ENCODE peak calls at places on chromosomes 16 and 17, in eight cellular contexts. W, V, Z, O, B, U, L and G are unnamed samples.

GRCh38 chr17:79838541-79839274 is 532 bp downstream of the CBX4 start:
- DNase-seq in Z (peak; percentile 81), L (peak; percentile 43), B (peak; percentile 80), V (no peak), O (peak; percentile 70), U (peak; percentile 87), W (no peak), G (no peak)

GRCh38 chr17:2083613-2084128 is 28.8 kb downstream of the HIC1 start:
- DNase-seq in O (no peak), Z (no peak), W (no peak), B (no peak), L (no peak), V (no peak), U (no peak), G (no peak)

GRCh38 chr17:77478281-77478680 is 337.5 kb downstream of the SEC14L1 start:
- DNase-seq in B (no peak), V (no peak), O (no peak), W (no peak), L (no peak), U (no peak), Z (no peak), G (no peak)

GRCh38 chr16:30395155-30395991 is at the start of gene ZNF48:
- DNase-seq in U (peak; percentile 97), B (peak; percentile 95), L (peak; percentile 88), Z (peak; percentile 81), V (no peak), W (no peak), O (peak; percentile 90), G (peak; percentile 87)

GRCh38 chr17:40862985-40863733 is 3.9 kb downstream of the KRT12 start:
- DNase-seq in B (peak; percentile 8), L (no peak), Z (no peak), V (no peak), W (no peak), U (peak; percentile 65), O (no peak), G (no peak)

GRCh38 chr17:17484451-17484899 is 7.7 kb downstream of the MED9 start:
- DNase-seq in O (no peak), B (no peak), U (no peak), V (no peak), W (no peak), Z (no peak), L (no peak), G (no peak)

GRCh38 chr17:55584861-55585260 is 73.6 kb upstream of the SMIM36 start:
- DNase-seq in U (no peak), V (no peak), L (peak; percentile 10), W (no peak), O (no peak), B (no peak), Z (no peak), G (no peak)

GRCh38 chr17:81245665-81246342 is 6.7 kb downstream of the NDUFAF8 start:
- DNase-seq in O (no peak), Z (no peak), B (no peak), L (no peak), V (no peak), W (no peak), U (no peak), G (no peak)

GRCh38 chr16:19582050-19582784 is 26.7 kb downstream of the VPS35L start:
- DNase-seq in L (no peak), B (no peak), V (no peak), O (no peak), Z (no peak), U (no peak), W (no peak), G (no peak)

GRCh38 chr17:75691371-75692290 is 24.5 kb downstream of the SAP30BP start:
- DNase-seq in U (peak; percentile 26), Z (no peak), L (no peak), W (no peak), V (no peak), O (no peak), B (no peak), G (no peak)

GRCh38 chr17:53627511-53627910 is 195.2 kb upstream of the KIF2B start:
- DNase-seq in B (no peak), O (peak; percentile 59), V (no peak), U (no peak), Z (no peak), L (no peak), W (no peak), G (no peak)

GRCh38 chr17:50221500-50222480 is 20.4 kb upstream of the COL1A1 start:
- DNase-seq in B (no peak), W (peak; percentile 62), Z (no peak), L (peak; percentile 20), O (peak; percentile 93), U (no peak), V (no peak), G (no peak)

GRCh38 chr16:21638573-21638975 is 13.8 kb downstream of the IGSF6 start:
- DNase-seq in O (peak; percentile 49), V (no peak), Z (no peak), B (no peak), L (no peak), U (no peak), W (no peak), G (no peak)

GRCh38 chr16:66509576-66509975 is 40.3 kb downstream of the TK2 start:
- DNase-seq in V (no peak), L (no peak), U (no peak), B (no peak), O (no peak), W (no peak), Z (no peak), G (peak; percentile 61)
- H3K4me3 ChIP-seq in V (no peak overlapping the region), L (no peak overlapping the region), U (no peak overlapping the region), B (no peak overlapping the region), O (no peak overlapping the region), W (no peak overlapping the region), Z (no peak overlapping the region), G (no peak overlapping the region)

GRCh38 chr16:14309001-14309886 is 238.1 kb downstream of the MRTFB start:
- DNase-seq in W (no peak), Z (peak; percentile 63), L (no peak), V (no peak), B (peak; percentile 89), O (no peak), U (peak; percentile 42), G (no peak)
- H3K4me3 ChIP-seq in W (no peak overlapping the region), Z (peak overlapping the region; percentile 46), L (no peak overlapping the region), V (peak overlapping the region; percentile 8), B (peak overlapping the region; percentile 99), O (no peak overlapping the region), U (no peak overlapping the region), G (peak overlapping the region; percentile 6)

GRCh38 chr16:50272687-50273381 is 6.5 kb downstream of the ADCY7 start:
- DNase-seq in U (no peak), Z (no peak), L (no peak), V (no peak), O (no peak), W (no peak), B (no peak), G (no peak)
- H3K4me3 ChIP-seq in U (no peak overlapping the region), Z (peak overlapping the region; percentile 80), L (no peak overlapping the region), V (no peak overlapping the region), O (no peak overlapping the region), W (no peak overlapping the region), B (no peak overlapping the region), G (no peak overlapping the region)

GRCh38 chr16:80802902-80803301 is 1.5 kb downstream of the CDYL2 start:
- DNase-seq in L (no peak), V (no peak), W (no peak), U (no peak), B (no peak), Z (no peak), O (no peak), G (no peak)
- H3K4me3 ChIP-seq in L (no peak overlapping the region), V (peak overlapping the region; percentile 63), W (peak overlapping the region; percentile 69), U (peak overlapping the region; percentile 64), B (no peak overlapping the region), Z (no peak overlapping the region), O (peak overlapping the region; percentile 46), G (peak overlapping the region; percentile 58)

GRCh38 chr17:45424769-45425124 is 7.9 kb downstream of the ARHGAP27 start:
- DNase-seq in B (no peak), V (no peak), L (no peak), W (no peak), U (no peak), Z (no peak), O (no peak), G (no peak)
- H3K4me3 ChIP-seq in B (no peak overlapping the region), V (peak overlapping the region; percentile 46), L (no peak overlapping the region), W (no peak overlapping the region), U (no peak overlapping the region), Z (no peak overlapping the region), O (no peak overlapping the region), G (peak overlapping the region; percentile 27)